ENCODE peak calls at places on chromosomes 16 and 17, in ten cellular contexts. Z is COR-L47, O is ELF-1, N is amniotic stem cell, H is kidney glomerular epithelial cell, D is mucosa of descending colon, A is pulmonary artery endothelial cell, V is upper lobe of right lung, W is head of caudate nucleus, Y is Caco-2. P is an unnamed sample.

GRCh38 chr17:50830994-50831393 is 4.4 kb upstream of the WFIKKN2 start:
- DNase-seq in Z (no peak), O (peak), N (no peak), H (no peak), D (no peak), A (no peak), V (no peak), W (no peak), Y (no peak), P (no peak)

GRCh38 chr16:67198238-67198734 is 645 bp upstream of the ELMO3 start:
- DNase-seq in Z (no peak), O (peak), N (no peak), H (no peak), D (peak), A (no peak), V (peak), W (peak), Y (peak), P (peak)

GRCh38 chr17:39662551-39663339 is 2.4 kb upstream of the TCAP start:
- DNase-seq in Z (peak), O (no peak), N (no peak), H (no peak), D (peak), A (no peak), V (no peak), W (no peak), Y (no peak), P (no peak)

GRCh38 chr17:82300707-82301270 is 16.6 kb downstream of the CD7 start:
- DNase-seq in Z (peak), O (peak), N (no peak), H (no peak), D (peak), A (no peak), V (peak), W (peak), Y (peak), P (peak)

GRCh38 chr16:70770291-70770967 is 30.5 kb downstream of the VAC14 start:
- DNase-seq in Z (no peak), O (no peak), N (no peak), H (no peak), D (no peak), A (no peak), V (no peak), W (no peak), Y (peak), P (no peak)

GRCh38 chr17:31067699-31068184 is 27.0 kb upstream of the NF1 start:
- DNase-seq in Z (no peak), O (no peak), N (no peak), H (peak), D (no peak), A (peak), V (no peak), W (no peak), Y (peak), P (no peak)

GRCh38 chr17:35972945-35973332 is 8.4 kb downstream of the CCL16 start:
- DNase-seq in Z (no peak), O (no peak), N (no peak), H (no peak), D (no peak), A (no peak), V (no peak), W (no peak), Y (peak), P (no peak)

GRCh38 chr17:13212861-13213260 is 195.0 kb upstream of the ELAC2 start:
- DNase-seq in Z (no peak), O (no peak), N (no peak), H (no peak), D (no peak), A (no peak), V (no peak), W (no peak), Y (no peak), P (no peak)

GRCh38 chr17:31743767-31744166 is 115.3 kb downstream of the COPRS start:
- DNase-seq in Z (no peak), O (no peak), N (no peak), H (no peak), D (no peak), A (no peak), V (no peak), W (no peak), Y (no peak), P (no peak)

GRCh38 chr17:30148376-30148775 is 31.8 kb downstream of the NSRP1 start:
- DNase-seq in Z (no peak), O (peak), N (no peak), H (no peak), D (no peak), A (no peak), V (no peak), W (no peak), Y (no peak), P (no peak)

GRCh38 chr17:28899212-28899815 is 1.8 kb upstream of the FLOT2 start:
- DNase-seq in Z (no peak), O (peak), N (no peak), H (no peak), D (no peak), A (no peak), V (no peak), W (no peak), Y (no peak), P (no peak)

GRCh38 chr16:84650062-84650991 is 2.0 kb downstream of the KLHL36 start:
- DNase-seq in Z (no peak), O (no peak), N (peak), H (peak), D (no peak), A (no peak), V (no peak), W (no peak), Y (no peak), P (no peak)

GRCh38 chr16:46822270-46822669 is 8.7 kb downstream of the C16orf87 start:
- DNase-seq in Z (no peak), O (no peak), N (no peak), H (no peak), D (no peak), A (no peak), V (no peak), W (peak), Y (no peak), P (no peak)

GRCh38 chr16:31118223-31119155 is 1.0 kb downstream of the KAT8 start:
- DNase-seq in Z (no peak), O (no peak), N (peak), H (peak), D (no peak), A (no peak), V (no peak), W (no peak), Y (no peak), P (peak)

GRCh38 chr16:2514333-2515179 is 804 bp downstream of the ATP6V0C start:
- DNase-seq in Z (no peak), O (peak), N (no peak), H (no peak), D (peak), A (no peak), V (peak), W (no peak), Y (peak), P (no peak)

P was measured in RWPE2.